ENCODE peak calls at places on chromosomes 4 and X, in seven cellular contexts. One of them, this sample, is unnamed.

GRCh38 chr4:41535911-41536361 is 2.0 kb upstream of the LIMCH1 start:
- DNase-seq in DMS153: no peak
- DNase-seq in stimulated activated CD8-positive, alpha-beta memory T cell treated with anti-CD3 and anti-CD28 coated beads, Interleukin-12 subunit alpha, Interleukin-12 subunit beta, amount 100 ng/mL, for 1 hour: no peak
- DNase-seq in HS-5: no peak
- DNase-seq in KBM-7: no peak
- DNase-seq in T-cell: no peak
- DNase-seq in NCI-H1105: no peak
- DNase-seq in this sample: peak

GRCh38 chrX:78643106-78643505 is 16.0 kb downstream of the RTL3 start:
- DNase-seq in DMS153: no peak
- DNase-seq in T-cell: no peak
- DNase-seq in KBM-7: no peak
- DNase-seq in HS-5: no peak
- DNase-seq in NCI-H1105: no peak
- DNase-seq in stimulated activated CD8-positive, alpha-beta memory T cell treated with anti-CD3 and anti-CD28 coated beads, Interleukin-12 subunit alpha, Interleukin-12 subunit beta, amount 100 ng/mL, for 1 hour: no peak
- DNase-seq in this sample: no peak

GRCh38 chr4:126766266-126766665 is 866.5 kb upstream of the INTU start:
- DNase-seq in T-cell: no peak
- DNase-seq in HS-5: no peak
- DNase-seq in KBM-7: no peak
- DNase-seq in DMS153: no peak
- DNase-seq in stimulated activated CD8-positive, alpha-beta memory T cell treated with anti-CD3 and anti-CD28 coated beads, Interleukin-12 subunit alpha, Interleukin-12 subunit beta, amount 100 ng/mL, for 1 hour: no peak
- DNase-seq in NCI-H1105: no peak
- DNase-seq in this sample: peak

GRCh38 chr4:147428583-147428982 is 52.3 kb upstream of the EDNRA start:
- DNase-seq in DMS153: no peak
- DNase-seq in T-cell: no peak
- DNase-seq in HS-5: no peak
- DNase-seq in KBM-7: no peak
- DNase-seq in NCI-H1105: no peak
- DNase-seq in stimulated activated CD8-positive, alpha-beta memory T cell treated with anti-CD3 and anti-CD28 coated beads, Interleukin-12 subunit alpha, Interleukin-12 subunit beta, amount 100 ng/mL, for 1 hour: no peak
- DNase-seq in this sample: no peak

GRCh38 chr4:123588631-123589223 is 192.1 kb downstream of the SPRY1 start:
- DNase-seq in DMS153: peak
- DNase-seq in KBM-7: peak
- DNase-seq in T-cell: no peak
- DNase-seq in stimulated activated CD8-positive, alpha-beta memory T cell treated with anti-CD3 and anti-CD28 coated beads, Interleukin-12 subunit alpha, Interleukin-12 subunit beta, amount 100 ng/mL, for 1 hour: no peak
- DNase-seq in HS-5: no peak
- DNase-seq in NCI-H1105: no peak
- DNase-seq in this sample: no peak

GRCh38 chrX:10514891-10515290 is 105.5 kb downstream of the MID1 start:
- DNase-seq in DMS153: no peak
- DNase-seq in T-cell: no peak
- DNase-seq in stimulated activated CD8-positive, alpha-beta memory T cell treated with anti-CD3 and anti-CD28 coated beads, Interleukin-12 subunit alpha, Interleukin-12 subunit beta, amount 100 ng/mL, for 1 hour: no peak
- DNase-seq in NCI-H1105: no peak
- DNase-seq in KBM-7: no peak
- DNase-seq in HS-5: no peak
- DNase-seq in this sample: no peak

GRCh38 chrX:118530537-118530936 is 34.9 kb downstream of the DOCK11 start:
- DNase-seq in T-cell: no peak
- DNase-seq in stimulated activated CD8-positive, alpha-beta memory T cell treated with anti-CD3 and anti-CD28 coated beads, Interleukin-12 subunit alpha, Interleukin-12 subunit beta, amount 100 ng/mL, for 1 hour: no peak
- DNase-seq in KBM-7: peak
- DNase-seq in HS-5: no peak
- DNase-seq in DMS153: no peak
- DNase-seq in NCI-H1105: no peak
- DNase-seq in this sample: no peak

GRCh38 chr4:152458801-152459302 is 77.0 kb downstream of the FBXW7 start:
- DNase-seq in stimulated activated CD8-positive, alpha-beta memory T cell treated with anti-CD3 and anti-CD28 coated beads, Interleukin-12 subunit alpha, Interleukin-12 subunit beta, amount 100 ng/mL, for 1 hour: no peak
- DNase-seq in T-cell: no peak
- DNase-seq in DMS153: no peak
- DNase-seq in NCI-H1105: no peak
- DNase-seq in KBM-7: peak
- DNase-seq in HS-5: no peak
- DNase-seq in this sample: no peak

GRCh38 chr4:23775694-23776093 is 114.2 kb downstream of the PPARGC1A start:
- DNase-seq in T-cell: no peak
- DNase-seq in DMS153: no peak
- DNase-seq in stimulated activated CD8-positive, alpha-beta memory T cell treated with anti-CD3 and anti-CD28 coated beads, Interleukin-12 subunit alpha, Interleukin-12 subunit beta, amount 100 ng/mL, for 1 hour: no peak
- DNase-seq in HS-5: no peak
- DNase-seq in KBM-7: no peak
- DNase-seq in NCI-H1105: no peak
- DNase-seq in this sample: no peak

GRCh38 chr4:170214101-170214500 is 124.3 kb upstream of the AADAT start:
- DNase-seq in stimulated activated CD8-positive, alpha-beta memory T cell treated with anti-CD3 and anti-CD28 coated beads, Interleukin-12 subunit alpha, Interleukin-12 subunit beta, amount 100 ng/mL, for 1 hour: no peak
- DNase-seq in NCI-H1105: no peak
- DNase-seq in KBM-7: no peak
- DNase-seq in HS-5: no peak
- DNase-seq in DMS153: no peak
- DNase-seq in T-cell: no peak
- DNase-seq in this sample: no peak

GRCh38 chrX:131217878-131218486 is 71.1 kb downstream of the IGSF1 start:
- DNase-seq in stimulated activated CD8-positive, alpha-beta memory T cell treated with anti-CD3 and anti-CD28 coated beads, Interleukin-12 subunit alpha, Interleukin-12 subunit beta, amount 100 ng/mL, for 1 hour: no peak
- DNase-seq in HS-5: no peak
- DNase-seq in DMS153: no peak
- DNase-seq in KBM-7: no peak
- DNase-seq in NCI-H1105: no peak
- DNase-seq in T-cell: no peak
- DNase-seq in this sample: no peak

GRCh38 chr4:169070071-169070894 is 60.2 kb upstream of the CBR4 start:
- DNase-seq in DMS153: peak
- DNase-seq in KBM-7: no peak
- DNase-seq in stimulated activated CD8-positive, alpha-beta memory T cell treated with anti-CD3 and anti-CD28 coated beads, Interleukin-12 subunit alpha, Interleukin-12 subunit beta, amount 100 ng/mL, for 1 hour: no peak
- DNase-seq in NCI-H1105: no peak
- DNase-seq in T-cell: no peak
- DNase-seq in HS-5: no peak
- DNase-seq in this sample: peak

GRCh38 chrX:18390941-18391538 is 34.4 kb upstream of the CDKL5 start:
- DNase-seq in DMS153: peak
- DNase-seq in stimulated activated CD8-positive, alpha-beta memory T cell treated with anti-CD3 and anti-CD28 coated beads, Interleukin-12 subunit alpha, Interleukin-12 subunit beta, amount 100 ng/mL, for 1 hour: peak
- DNase-seq in HS-5: peak
- DNase-seq in T-cell: peak
- DNase-seq in NCI-H1105: peak
- DNase-seq in KBM-7: peak
- DNase-seq in this sample: no peak

GRCh38 chr4:52420330-52420729 is 238.8 kb downstream of the USP46 start:
- DNase-seq in NCI-H1105: no peak
- DNase-seq in HS-5: no peak
- DNase-seq in stimulated activated CD8-positive, alpha-beta memory T cell treated with anti-CD3 and anti-CD28 coated beads, Interleukin-12 subunit alpha, Interleukin-12 subunit beta, amount 100 ng/mL, for 1 hour: no peak
- DNase-seq in T-cell: no peak
- DNase-seq in DMS153: no peak
- DNase-seq in KBM-7: no peak
- DNase-seq in this sample: no peak

GRCh38 chr4:82352825-82353370 is 20.9 kb downstream of the HNRNPD start:
- DNase-seq in T-cell: no peak
- DNase-seq in stimulated activated CD8-positive, alpha-beta memory T cell treated with anti-CD3 and anti-CD28 coated beads, Interleukin-12 subunit alpha, Interleukin-12 subunit beta, amount 100 ng/mL, for 1 hour: no peak
- DNase-seq in NCI-H1105: no peak
- DNase-seq in DMS153: no peak
- DNase-seq in HS-5: no peak
- DNase-seq in KBM-7: no peak
- DNase-seq in this sample: no peak

GRCh38 chrX:46959101-46959500 is 46.9 kb downstream of the JADE3 start:
- DNase-seq in NCI-H1105: no peak
- DNase-seq in T-cell: no peak
- DNase-seq in HS-5: no peak
- DNase-seq in DMS153: no peak
- DNase-seq in stimulated activated CD8-positive, alpha-beta memory T cell treated with anti-CD3 and anti-CD28 coated beads, Interleukin-12 subunit alpha, Interleukin-12 subunit beta, amount 100 ng/mL, for 1 hour: no peak
- DNase-seq in KBM-7: no peak
- DNase-seq in this sample: no peak

GRCh38 chrX:135416546-135416945 is 5.2 kb upstream of the SMIM10L2A start:
- DNase-seq in stimulated activated CD8-positive, alpha-beta memory T cell treated with anti-CD3 and anti-CD28 coated beads, Interleukin-12 subunit alpha, Interleukin-12 subunit beta, amount 100 ng/mL, for 1 hour: no peak
- DNase-seq in T-cell: no peak
- DNase-seq in NCI-H1105: no peak
- DNase-seq in HS-5: no peak
- DNase-seq in DMS153: no peak
- DNase-seq in KBM-7: no peak
- DNase-seq in this sample: no peak

GRCh38 chr4:141410839-141411238 is 190.1 kb downstream of the ZNF330 start:
- DNase-seq in NCI-H1105: no peak
- DNase-seq in KBM-7: no peak
- DNase-seq in T-cell: no peak
- DNase-seq in stimulated activated CD8-positive, alpha-beta memory T cell treated with anti-CD3 and anti-CD28 coated beads, Interleukin-12 subunit alpha, Interleukin-12 subunit beta, amount 100 ng/mL, for 1 hour: no peak
- DNase-seq in DMS153: no peak
- DNase-seq in HS-5: peak
- DNase-seq in this sample: no peak

GRCh38 chrX:33324099-33324498 is 112.8 kb upstream of the DMD start:
- DNase-seq in stimulated activated CD8-positive, alpha-beta memory T cell treated with anti-CD3 and anti-CD28 coated beads, Interleukin-12 subunit alpha, Interleukin-12 subunit beta, amount 100 ng/mL, for 1 hour: no peak
- DNase-seq in T-cell: no peak
- DNase-seq in NCI-H1105: no peak
- DNase-seq in HS-5: no peak
- DNase-seq in KBM-7: no peak
- DNase-seq in DMS153: no peak
- DNase-seq in this sample: no peak

GRCh38 chrX:129115104-129115503 is 408.2 kb downstream of the SMARCA1 start:
- DNase-seq in stimulated activated CD8-positive, alpha-beta memory T cell treated with anti-CD3 and anti-CD28 coated beads, Interleukin-12 subunit alpha, Interleukin-12 subunit beta, amount 100 ng/mL, for 1 hour: no peak
- DNase-seq in T-cell: no peak
- DNase-seq in HS-5: no peak
- DNase-seq in DMS153: peak
- DNase-seq in KBM-7: peak
- DNase-seq in NCI-H1105: no peak
- DNase-seq in this sample: peak

GRCh38 chr4:41751325-41752061 is 3.0 kb upstream of the PHOX2B start:
- DNase-seq in NCI-H1105: no peak
- DNase-seq in KBM-7: no peak
- DNase-seq in stimulated activated CD8-positive, alpha-beta memory T cell treated with anti-CD3 and anti-CD28 coated beads, Interleukin-12 subunit alpha, Interleukin-12 subunit beta, amount 100 ng/mL, for 1 hour: no peak
- DNase-seq in T-cell: no peak
- DNase-seq in HS-5: no peak
- DNase-seq in DMS153: no peak
- DNase-seq in this sample: no peak

GRCh38 chr4:60201052-60201673 is 999.0 kb upstream of the ADGRL3 start:
- DNase-seq in DMS153: no peak
- DNase-seq in NCI-H1105: peak
- DNase-seq in KBM-7: peak
- DNase-seq in HS-5: peak
- DNase-seq in T-cell: no peak
- DNase-seq in stimulated activated CD8-positive, alpha-beta memory T cell treated with anti-CD3 and anti-CD28 coated beads, Interleukin-12 subunit alpha, Interleukin-12 subunit beta, amount 100 ng/mL, for 1 hour: no peak
- DNase-seq in this sample: peak

GRCh38 chr4:88900432-88900831 is 156.6 kb downstream of the FAM13A start:
- DNase-seq in NCI-H1105: no peak
- DNase-seq in KBM-7: no peak
- DNase-seq in stimulated activated CD8-positive, alpha-beta memory T cell treated with anti-CD3 and anti-CD28 coated beads, Interleukin-12 subunit alpha, Interleukin-12 subunit beta, amount 100 ng/mL, for 1 hour: no peak
- DNase-seq in HS-5: peak
- DNase-seq in DMS153: no peak
- DNase-seq in T-cell: no peak
- DNase-seq in this sample: no peak

GRCh38 chrX:68415289-68415688 is 18.0 kb downstream of the OPHN1 start:
- DNase-seq in HS-5: no peak
- DNase-seq in DMS153: no peak
- DNase-seq in stimulated activated CD8-positive, alpha-beta memory T cell treated with anti-CD3 and anti-CD28 coated beads, Interleukin-12 subunit alpha, Interleukin-12 subunit beta, amount 100 ng/mL, for 1 hour: no peak
- DNase-seq in T-cell: no peak
- DNase-seq in NCI-H1105: no peak
- DNase-seq in KBM-7: no peak
- DNase-seq in this sample: no peak

GRCh38 chr4:74875451-74875850 is 57.5 kb upstream of the PARM1 start:
- DNase-seq in DMS153: no peak
- DNase-seq in KBM-7: no peak
- DNase-seq in HS-5: no peak
- DNase-seq in T-cell: no peak
- DNase-seq in NCI-H1105: no peak
- DNase-seq in stimulated activated CD8-positive, alpha-beta memory T cell treated with anti-CD3 and anti-CD28 coated beads, Interleukin-12 subunit alpha, Interleukin-12 subunit beta, amount 100 ng/mL, for 1 hour: no peak
- DNase-seq in this sample: no peak

GRCh38 chrX:57596109-57596870 is 4.5 kb downstream of the ZXDB start:
- DNase-seq in DMS153: no peak
- DNase-seq in NCI-H1105: no peak
- DNase-seq in HS-5: no peak
- DNase-seq in stimulated activated CD8-positive, alpha-beta memory T cell treated with anti-CD3 and anti-CD28 coated beads, Interleukin-12 subunit alpha, Interleukin-12 subunit beta, amount 100 ng/mL, for 1 hour: no peak
- DNase-seq in KBM-7: no peak
- DNase-seq in T-cell: no peak
- DNase-seq in this sample: no peak

GRCh38 chr4:99447079-99447478 is 11.9 kb upstream of the ADH7 start:
- DNase-seq in HS-5: no peak
- DNase-seq in DMS153: peak
- DNase-seq in NCI-H1105: no peak
- DNase-seq in stimulated activated CD8-positive, alpha-beta memory T cell treated with anti-CD3 and anti-CD28 coated beads, Interleukin-12 subunit alpha, Interleukin-12 subunit beta, amount 100 ng/mL, for 1 hour: no peak
- DNase-seq in T-cell: no peak
- DNase-seq in KBM-7: no peak
- DNase-seq in this sample: no peak

GRCh38 chrX:119573840-119574393 is 446 bp upstream of the UBE2A start:
- DNase-seq in stimulated activated CD8-positive, alpha-beta memory T cell treated with anti-CD3 and anti-CD28 coated beads, Interleukin-12 subunit alpha, Interleukin-12 subunit beta, amount 100 ng/mL, for 1 hour: no peak
- DNase-seq in KBM-7: no peak
- DNase-seq in NCI-H1105: no peak
- DNase-seq in HS-5: peak
- DNase-seq in T-cell: no peak
- DNase-seq in DMS153: peak
- DNase-seq in this sample: peak